ENCODE peak calls at places on chromosomes 7 and 10, in four cellular contexts. P is neuronal stem cell, W is GM23248, Y is fibroblast of lung. V is an unnamed sample.

GRCh38 chr7:102451371-102452054 is 13.2 kb downstream of the ALKBH4 start:
- DNase-seq in P (no peak), W (peak; percentile 33), Y (no peak), V (no peak)

GRCh38 chr10:119501690-119502089 is 40.8 kb downstream of the RGS10 start:
- DNase-seq in P (no peak), W (no peak), Y (no peak), V (peak; percentile 62)

GRCh38 chr10:77661100-77661499 is 23.5 kb upstream of the KCNMA1 start:
- DNase-seq in P (no peak), W (no peak), Y (no peak), V (no peak)

GRCh38 chr10:113775681-113776294 is 24.3 kb downstream of the PLEKHS1 start:
- DNase-seq in P (no peak), W (no peak), Y (no peak), V (no peak)

GRCh38 chr10:90642136-90642535 is 215.7 kb downstream of the HTR7 start:
- DNase-seq in P (no peak), W (no peak), Y (peak; percentile 83), V (no peak)

GRCh38 chr10:97713351-97713827 is at the start of gene MARVELD1:
- DNase-seq in P (peak; percentile 59), W (peak; percentile 79), Y (peak; percentile 87), V (peak; percentile 71)

GRCh38 chr7:27840314-27840713 is 100.4 kb downstream of the TAX1BP1 start:
- DNase-seq in P (no peak), W (no peak), Y (no peak), V (no peak)

GRCh38 chr7:27188666-27189559 is 3.9 kb upstream of the HOXA11 start:
- DNase-seq in P (no peak), W (no peak), Y (no peak), V (peak; percentile 52)

GRCh38 chr10:44132361-44133289 is 252.3 kb downstream of the CXCL12 start:
- DNase-seq in P (no peak), W (peak; percentile 15), Y (no peak), V (no peak)

GRCh38 chr7:109842386-109842785 is 1248.5 kb upstream of the LRRN3 start:
- DNase-seq in P (no peak), W (no peak), Y (no peak), V (no peak)

GRCh38 chr7:121406-121805 is 71.0 kb upstream of the FAM20C start:
- DNase-seq in P (no peak), W (no peak), Y (no peak), V (no peak)

GRCh38 chr7:138075350-138075749 is 909 bp upstream of the AKR1D1 start:
- DNase-seq in P (no peak), W (no peak), Y (no peak), V (no peak)
- H2AFZ ChIP-seq in P (no peak overlapping the region), W (no peak overlapping the region), Y (no peak overlapping the region), V (no peak overlapping the region)

GRCh38 chr10:4262870-4263269 is 477.9 kb upstream of the KLF6 start:
- DNase-seq in P (no peak), W (no peak), Y (no peak), V (no peak)

GRCh38 chr10:4264466-4264865 is 479.5 kb upstream of the KLF6 start:
- DNase-seq in P (no peak), W (no peak), Y (no peak), V (no peak)

GRCh38 chr10:4265964-4266363 is 481.0 kb upstream of the KLF6 start:
- DNase-seq in P (no peak), W (no peak), Y (no peak), V (no peak)

GRCh38 chr10:4262449-4262848 is 477.4 kb upstream of the KLF6 start:
- DNase-seq in P (no peak), W (no peak), Y (no peak), V (no peak)

DNA sequence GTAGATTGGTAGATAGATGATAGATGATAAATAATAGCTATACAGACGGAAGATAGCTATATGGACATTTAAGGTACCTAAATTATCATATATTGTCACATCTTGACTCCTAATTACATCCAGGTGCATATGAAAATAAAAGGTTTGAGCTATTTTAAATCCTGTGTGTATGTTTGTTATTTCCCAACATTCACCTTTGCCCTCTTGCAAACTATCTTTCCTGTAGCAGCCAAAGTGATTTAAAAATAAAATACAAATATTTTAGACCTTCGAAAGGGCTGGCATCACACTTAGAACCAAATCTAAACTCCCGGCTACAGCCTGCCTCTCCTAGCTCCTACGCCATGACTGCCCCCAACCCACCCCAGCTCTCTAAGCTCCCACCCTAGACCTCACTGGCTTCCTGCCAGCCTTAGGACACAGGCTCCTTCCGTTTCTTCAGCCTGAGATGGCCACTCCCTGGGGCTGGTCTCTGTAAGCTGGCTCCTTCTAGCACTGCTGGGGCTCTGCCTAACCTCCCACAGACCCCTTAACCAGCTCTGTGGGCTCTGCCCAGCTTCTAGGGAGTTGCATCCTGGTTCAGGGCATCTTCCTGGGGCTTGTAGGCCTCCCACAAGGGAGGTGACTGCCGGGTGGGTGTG is 478.4 kb upstream of the KLF6 start:
- DNase-seq in P (no peak), W (no peak), Y (peak; percentile 47), V (no peak)
- H2AFZ ChIP-seq in P (peak overlapping the region; percentile 61), W (peak overlapping the region; percentile 28), Y (peak overlapping the region; percentile 57), V (peak overlapping the region; percentile 3)

GRCh38 chr10:13416760-13417159 is 68.7 kb upstream of the SEPHS1 start:
- DNase-seq in P (no peak), W (no peak), Y (no peak), V (no peak)
- H2AFZ ChIP-seq in P (no peak overlapping the region), W (no peak overlapping the region), Y (no peak overlapping the region), V (no peak overlapping the region)

DNA sequence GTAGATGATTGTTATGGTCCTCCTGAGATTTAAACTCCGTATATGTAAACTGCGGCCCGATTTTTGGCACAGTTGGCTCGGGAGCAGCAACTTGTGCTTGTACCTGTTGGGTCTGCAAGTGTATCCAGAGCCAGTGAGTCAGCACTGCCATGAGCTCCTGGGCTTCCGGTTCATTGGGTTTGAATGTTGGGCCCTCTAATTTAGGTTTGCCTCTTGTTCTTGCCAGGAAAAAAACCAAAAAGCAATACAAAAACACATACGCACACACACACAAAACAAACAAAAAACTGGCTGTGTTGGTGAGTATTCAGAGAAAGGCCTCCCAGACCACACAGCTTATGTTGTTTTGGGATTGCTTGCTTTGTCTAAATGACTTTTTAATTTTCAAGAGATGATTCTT is 26.3 kb downstream of the SND1 start:
- DNase-seq in P (no peak), W (no peak), Y (no peak), V (no peak)
- H2AFZ ChIP-seq in P (no peak overlapping the region), W (no peak overlapping the region), Y (no peak overlapping the region), V (no peak overlapping the region)

DNA sequence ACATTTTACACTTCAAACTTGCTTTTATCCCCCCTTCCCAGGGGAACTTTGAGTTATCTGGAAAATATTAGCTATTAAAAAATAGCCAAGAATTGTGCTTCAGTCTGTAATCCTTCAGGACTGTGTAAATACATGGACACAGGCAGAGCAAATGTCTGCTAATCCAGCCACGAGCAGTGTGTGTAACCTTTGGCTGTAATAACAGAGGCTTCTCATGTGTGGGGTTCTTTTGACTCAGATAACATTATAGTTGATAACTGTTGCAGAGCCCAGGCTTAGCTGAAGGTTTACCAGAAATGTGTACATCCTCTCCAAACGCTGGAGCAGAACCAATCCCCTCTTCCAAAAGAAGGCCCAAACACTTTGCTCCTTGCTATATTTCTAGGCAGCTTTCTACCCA is 4.6 kb downstream of the ASB4 start:
- DNase-seq in P (no peak), W (no peak), Y (no peak), V (no peak)
- H2AFZ ChIP-seq in P (peak overlapping the region; percentile 83), W (no peak overlapping the region), Y (no peak overlapping the region), V (peak overlapping the region; percentile 30)

GRCh38 chr10:29735628-29736324 is 101.0 kb upstream of the SVIL start:
- DNase-seq in P (peak; percentile 88), W (peak; percentile 66), Y (peak; percentile 77), V (peak; percentile 85)
- H2AFZ ChIP-seq in P (peak overlapping the region; percentile 98), W (peak overlapping the region; percentile 83), Y (peak overlapping the region; percentile 87), V (peak overlapping the region; percentile 95)

V was measured in DND-41.